ENCODE peak calls at places on chromosomes 1 and 21, in five cellular contexts. H is heart right ventricle, A is tibial nerve, M is upper lobe of right lung, V is stomach. U is an unnamed sample.

GRCh38 chr1:236394905-236395779 is 1.1 kb downstream of the EDARADD start:
- DNase-seq in V (peak), A (no peak), H (peak), M (no peak), U (no peak)

GRCh38 chr1:209870151-209870831 is 42.5 kb downstream of the UTP25 start:
- DNase-seq in M (no peak), H (no peak), V (no peak), A (no peak), U (no peak)

GRCh38 chr1:16352842-16353535 is 709 bp upstream of the FBXO42 start:
- DNase-seq in M (peak), A (no peak), V (peak), H (no peak), U (no peak)

GRCh38 chr21:41222247-41223068 is 54.5 kb downstream of the BACE2 start:
- DNase-seq in M (no peak), H (no peak), V (no peak), A (no peak), U (no peak)

GRCh38 chr1:228009116-228009827 is 2.5 kb downstream of the WNT3A start:
- DNase-seq in A (no peak), V (peak), M (peak), H (no peak), U (peak)

GRCh38 chr1:204350265-204350664 is 9.5 kb downstream of the PLEKHA6 start:
- DNase-seq in H (no peak), A (no peak), M (no peak), V (no peak), U (no peak)

GRCh38 chr1:151841141-151841540 is 1.5 kb upstream of the C2CD4D start:
- DNase-seq in H (no peak), M (no peak), A (no peak), V (no peak), U (no peak)

GRCh38 chr21:42746593-42747266 is 93.3 kb downstream of the PDE9A start:
- DNase-seq in V (peak), A (no peak), M (peak), H (no peak), U (no peak)

GRCh38 chr1:154765970-154766369 is 104.1 kb downstream of the KCNN3 start:
- DNase-seq in V (peak), A (no peak), H (no peak), M (peak), U (no peak)

GRCh38 chr1:226677121-226678020 is 61.7 kb downstream of the ITPKB start:
- DNase-seq in H (peak), V (peak), M (no peak), A (peak), U (peak)

GRCh38 chr1:9561429-9561828 is 22.2 kb downstream of the SLC25A33 start:
- DNase-seq in A (no peak), M (no peak), H (no peak), V (no peak), U (no peak)

GRCh38 chr1:3857791-3858129 is 484 bp downstream of the DFFB start:
- DNase-seq in H (no peak), A (no peak), M (no peak), V (no peak), U (no peak)

GRCh38 chr1:13813398-13814012 is 113.5 kb downstream of the PRDM2 start:
- DNase-seq in A (no peak), H (peak), V (no peak), M (peak), U (no peak)

GRCh38 chr1:9589719-9590157 is 1.0 kb downstream of the TMEM201 start:
- DNase-seq in M (no peak), H (no peak), V (no peak), A (no peak), U (peak)

GRCh38 chr21:38505654-38506523 is 7.6 kb upstream of the ERG start:
- DNase-seq in A (peak), H (no peak), V (no peak), M (no peak), U (no peak)

GRCh38 chr1:174217248-174217647 is 57.9 kb downstream of the RABGAP1L start:
- DNase-seq in V (no peak), A (no peak), H (no peak), M (no peak), U (no peak)

GRCh38 chr21:42845296-42845965 is 33.9 kb downstream of the WDR4 start:
- DNase-seq in M (peak), H (peak), V (peak), A (no peak), U (no peak)

GRCh38 chr1:43987159-43988022 is 4.0 kb upstream of the CCDC24 start:
- DNase-seq in M (no peak), V (no peak), H (no peak), A (no peak), U (no peak)

GRCh38 chr1:167713330-167714081 is 8.3 kb upstream of the MPZL1 start:
- DNase-seq in M (peak), V (no peak), H (no peak), A (peak), U (peak)

GRCh38 chr1:164983023-164983650 is 373.4 kb downstream of the LMX1A start:
- DNase-seq in V (no peak), H (no peak), M (no peak), A (no peak), U (no peak)

GRCh38 chr21:43597052-43597451 is 62.2 kb downstream of the HSF2BP start:
- DNase-seq in A (no peak), M (no peak), V (no peak), H (no peak), U (no peak)

GRCh38 chr21:33078907-33079582 is 9.1 kb downstream of the OLIG1 start:
- DNase-seq in V (no peak), A (no peak), M (no peak), H (no peak), U (no peak)

GRCh38 chr1:18110598-18110939 is 3.0 kb downstream of the IGSF21 start:
- DNase-seq in V (no peak), M (no peak), A (no peak), H (peak), U (no peak)

GRCh38 chr1:18109756-18110597 is 2.4 kb downstream of the IGSF21 start:
- DNase-seq in A (peak), V (peak), H (peak), M (no peak), U (no peak)

GRCh38 chr1:18108313-18109057 is 887 bp downstream of the IGSF21 start:
- DNase-seq in H (no peak), A (no peak), M (no peak), V (no peak), U (no peak)

GRCh38 chr1:18107671-18108312 is at the start of gene IGSF21:
- DNase-seq in A (no peak), M (no peak), H (no peak), V (no peak), U (no peak)

DNA sequence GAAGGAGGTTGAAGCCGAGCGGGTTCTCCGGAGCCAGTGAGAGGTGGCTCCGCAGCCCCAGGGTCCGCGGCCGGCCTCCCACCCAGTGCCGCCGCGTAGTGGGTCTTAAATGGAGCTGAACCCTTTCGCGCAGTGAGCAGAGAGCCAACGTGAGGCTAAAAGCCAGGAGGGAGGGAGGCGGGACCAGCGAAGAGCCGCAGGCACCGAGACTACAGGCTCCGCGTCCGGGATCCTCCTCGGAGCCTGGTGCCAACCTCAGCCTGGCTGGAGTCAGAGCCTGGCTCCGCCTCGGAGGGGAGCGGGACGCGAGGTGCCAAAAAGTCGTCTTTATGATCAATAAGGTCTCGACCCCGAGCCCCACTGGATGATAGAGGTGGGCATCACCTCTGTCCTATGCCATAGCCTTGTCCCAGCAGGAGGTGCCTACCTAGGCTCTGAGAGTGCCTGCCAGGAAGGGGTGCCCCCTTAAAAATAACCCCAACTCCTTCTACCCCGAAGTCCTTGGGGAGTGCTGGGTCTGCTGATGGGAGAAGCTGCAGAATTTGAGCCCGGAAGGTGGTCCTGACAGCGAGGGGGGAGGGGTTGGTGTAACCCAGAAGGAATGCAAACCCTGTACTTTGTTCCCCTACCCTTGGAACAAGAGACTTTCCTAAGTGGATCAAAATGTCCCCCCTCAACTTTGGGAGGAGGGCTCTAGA is 1.6 kb downstream of the IGSF21 start:
- DNase-seq in M (no peak), H (peak), A (no peak), V (no peak), U (no peak)
- H3K4me3 ChIP-seq in M (no peak), H (peak), A (peak), V (no peak), U (peak)

GRCh38 chr1:245715970-245716369 is 561.2 kb downstream of the KIF26B start:
- DNase-seq in A (no peak), V (no peak), H (no peak), M (no peak), U (no peak)
- TF ChIP-seq CTCF in A (no peak), V (no peak), H (no peak), M (no peak), U (no peak)

DNA sequence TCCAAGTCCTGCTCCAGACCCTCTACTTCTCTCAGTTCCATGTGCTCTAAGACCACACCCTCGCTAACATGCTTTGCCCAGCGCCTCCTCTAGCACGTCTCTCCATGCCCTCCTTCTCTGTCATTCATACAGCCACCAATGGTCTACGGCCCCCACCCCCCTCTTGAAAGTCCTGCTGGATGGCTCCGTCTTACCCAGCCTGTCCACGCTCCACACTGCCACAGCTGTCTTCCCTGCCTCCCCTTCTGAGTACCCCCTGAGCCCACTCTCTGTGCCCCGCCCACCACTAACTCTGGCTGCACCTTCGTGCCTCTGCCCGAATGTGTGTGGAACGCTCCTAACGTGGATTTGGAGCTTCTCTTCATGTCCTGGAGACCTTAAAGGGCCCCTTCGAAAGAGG is 244.6 kb downstream of the TRABD2B start:
- DNase-seq in A (no peak), H (no peak), M (no peak), V (no peak), U (peak)
- H3K27ac ChIP-seq in A (peak), H (no peak), M (no peak), V (no peak), U (peak)

GRCh38 chr1:162444903-162445302 is 33.0 kb upstream of the SH2D1B start:
- DNase-seq in M (no peak), H (no peak), V (no peak), A (no peak), U (no peak)
- H3K4me3 ChIP-seq in M (no peak), H (no peak), V (no peak), A (no peak), U (no peak)

DNA sequence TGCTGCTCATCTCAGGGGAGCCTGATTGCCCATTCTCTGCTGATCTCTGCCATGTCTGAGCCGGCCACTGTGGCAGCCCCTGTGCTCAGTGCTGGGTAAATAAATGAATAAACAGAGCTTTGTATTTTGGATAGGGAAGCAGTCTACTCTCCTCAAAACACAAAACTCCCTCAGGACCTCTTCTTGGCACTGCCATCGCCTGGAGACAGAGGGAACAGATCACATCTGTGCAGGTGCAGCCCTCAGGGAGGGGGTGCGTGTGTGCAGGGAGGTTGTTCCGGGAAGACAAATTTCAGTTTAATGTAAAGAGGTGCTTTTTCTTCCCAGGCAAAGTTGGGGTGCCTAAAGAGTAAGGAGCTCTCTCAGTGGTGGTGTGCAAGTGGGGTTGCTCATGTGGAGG is 7.7 kb upstream of the FAM167B start:
- DNase-seq in M (no peak), H (no peak), V (no peak), A (no peak), U (no peak)
- TF ChIP-seq CTCF in M (no peak), H (no peak), V (no peak), A (no peak), U (no peak)

DNA sequence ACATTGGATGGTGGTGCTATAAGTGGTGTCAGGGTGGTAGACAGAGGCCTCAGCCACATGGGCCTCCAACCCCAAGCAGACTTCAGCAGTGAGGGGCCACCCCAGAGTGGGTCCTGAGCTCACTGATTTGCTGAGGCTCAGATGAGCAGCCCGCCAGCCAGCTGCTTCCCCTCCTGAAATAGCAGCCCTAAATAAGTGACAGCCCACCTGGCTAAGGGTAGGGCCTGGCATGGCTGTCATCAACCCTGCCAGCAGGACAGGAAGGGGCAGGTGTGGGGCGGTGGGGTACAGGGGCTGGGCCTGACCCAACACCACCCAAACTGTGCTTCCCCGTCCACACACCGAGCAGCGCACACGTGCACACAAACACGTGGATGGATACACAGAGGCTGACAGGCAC is 79.3 kb downstream of the GRIK3 start:
- DNase-seq in M (no peak), V (no peak), A (no peak), H (no peak), U (no peak)
- H3K27ac ChIP-seq in M (no peak), V (no peak), A (no peak), H (no peak), U (no peak)

DNA sequence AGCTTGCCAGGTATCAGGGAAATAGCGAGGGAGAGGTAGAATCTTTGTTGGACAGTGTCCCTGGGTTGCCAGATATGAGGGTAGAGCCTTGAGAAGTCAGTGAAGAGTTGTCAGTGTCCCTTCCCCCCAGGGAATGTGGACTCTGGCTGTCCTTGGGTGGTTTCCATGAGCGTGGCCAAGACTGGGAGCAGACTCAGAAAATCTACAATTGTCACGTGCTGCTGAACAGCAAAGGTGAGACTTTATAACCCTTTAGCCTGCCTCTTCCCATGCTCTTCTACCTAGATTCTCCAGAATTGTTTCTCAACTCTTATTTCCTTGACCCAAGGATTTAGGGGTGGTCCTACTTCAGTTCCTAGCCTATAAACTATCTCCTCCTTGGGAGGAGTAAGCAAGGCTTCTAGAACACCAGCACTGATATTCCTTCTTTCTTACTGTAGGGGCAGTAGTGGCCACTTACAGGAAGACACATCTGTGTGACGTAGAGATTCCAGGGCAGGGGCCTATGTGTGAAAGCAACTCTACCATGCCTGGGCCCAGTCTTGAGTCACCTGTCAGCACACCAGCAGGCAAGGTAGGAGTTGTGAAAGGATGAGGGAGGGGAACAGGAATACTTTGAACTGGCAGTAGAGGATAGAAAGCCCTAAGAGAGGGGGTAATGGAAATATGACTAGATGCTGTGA is 1.6 kb downstream of the NIT1 start:
- DNase-seq in V (no peak), M (no peak), H (no peak), A (no peak), U (no peak)
- H3K4me3 ChIP-seq in V (peak), M (peak), H (peak), A (no peak), U (peak)

DNA sequence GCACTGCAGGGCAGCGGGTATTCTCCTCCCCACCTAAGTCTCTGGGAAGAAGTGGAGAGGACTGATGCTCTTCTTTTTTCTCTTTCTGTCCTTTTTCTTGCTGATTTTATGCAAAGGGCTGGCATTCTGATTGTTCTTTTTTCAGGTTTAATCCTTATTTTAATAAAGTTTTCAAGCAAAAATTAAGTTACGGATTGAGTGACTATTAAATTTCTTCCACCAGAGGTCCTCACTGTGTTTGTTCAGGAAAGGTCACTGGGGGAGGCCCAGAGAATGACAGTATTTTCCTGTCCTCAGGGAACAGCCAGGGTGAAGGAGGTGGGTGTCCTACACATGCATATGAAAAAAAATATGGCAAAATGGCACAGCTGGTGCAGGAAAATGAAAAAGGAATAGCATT is 4.4 kb upstream of the ELF3 start:
- DNase-seq in H (no peak), A (no peak), M (no peak), V (no peak), U (no peak)
- TF ChIP-seq CTCF in H (peak), A (peak), M (peak), V (no peak), U (no peak)